ENCODE peak calls at places on chromosome 12, in four cellular contexts. One of them, this sample, is unnamed.

GRCh38 chr12:108804361-108804949 is 52.9 kb downstream of the SSH1 start:
- DNase-seq in psoas muscle: peak
- DNase-seq in cardiac muscle cell: peak
- DNase-seq in left lung: no peak
- DNase-seq in this sample: no peak

GRCh38 chr12:3278681-3279414 is 201.7 kb downstream of the TSPAN9 start:
- DNase-seq in psoas muscle: no peak
- DNase-seq in cardiac muscle cell: no peak
- DNase-seq in left lung: no peak
- DNase-seq in this sample: no peak

GRCh38 chr12:63918788-63919300 is 74.3 kb downstream of the SRGAP1 start:
- DNase-seq in psoas muscle: no peak
- DNase-seq in cardiac muscle cell: no peak
- DNase-seq in left lung: no peak
- DNase-seq in this sample: no peak

GRCh38 chr12:105025890-105026289 is 39.8 kb downstream of the NOPCHAP1 start:
- DNase-seq in psoas muscle: no peak
- DNase-seq in cardiac muscle cell: no peak
- DNase-seq in left lung: no peak
- DNase-seq in this sample: no peak

GRCh38 chr12:68746572-68747180 is 700 bp downstream of the SLC35E3 start:
- DNase-seq in psoas muscle: peak
- DNase-seq in cardiac muscle cell: peak
- DNase-seq in left lung: peak
- DNase-seq in this sample: peak

GRCh38 chr12:14841761-14842160 is 1.6 kb downstream of the ART4 start:
- DNase-seq in psoas muscle: peak
- DNase-seq in cardiac muscle cell: peak
- DNase-seq in left lung: no peak
- DNase-seq in this sample: no peak

GRCh38 chr12:132235116-132235820 is 91.0 kb downstream of the NOC4L start:
- DNase-seq in psoas muscle: no peak
- DNase-seq in cardiac muscle cell: no peak
- DNase-seq in left lung: peak
- DNase-seq in this sample: no peak

GRCh38 chr12:124888203-124888602 is 24.5 kb upstream of the SCARB1 start:
- DNase-seq in psoas muscle: no peak
- DNase-seq in cardiac muscle cell: no peak
- DNase-seq in left lung: no peak
- DNase-seq in this sample: no peak

GRCh38 chr12:68899251-68899771 is 33.7 kb downstream of the CPM start:
- DNase-seq in psoas muscle: no peak
- DNase-seq in cardiac muscle cell: no peak
- DNase-seq in left lung: no peak
- DNase-seq in this sample: no peak

GRCh38 chr12:7444076-7444475 is at the start of gene CD163L1:
- DNase-seq in psoas muscle: no peak
- DNase-seq in cardiac muscle cell: no peak
- DNase-seq in left lung: no peak
- DNase-seq in this sample: no peak

GRCh38 chr12:46675736-46676135 is 150.1 kb downstream of the SLC38A4 start:
- DNase-seq in psoas muscle: no peak
- DNase-seq in cardiac muscle cell: peak
- DNase-seq in left lung: no peak
- DNase-seq in this sample: no peak
- H3K27ac ChIP-seq in psoas muscle: no peak
- H3K27ac ChIP-seq in cardiac muscle cell: no peak
- H3K27ac ChIP-seq in left lung: no peak
- H3K27ac ChIP-seq in this sample: no peak

GRCh38 chr12:81615031-81615430 is 144.1 kb downstream of the PPFIA2 start:
- DNase-seq in psoas muscle: no peak
- DNase-seq in cardiac muscle cell: no peak
- DNase-seq in left lung: no peak
- DNase-seq in this sample: no peak

GRCh38 chr12:81610955-81611889 is 147.9 kb downstream of the PPFIA2 start:
- DNase-seq in psoas muscle: no peak
- DNase-seq in cardiac muscle cell: peak
- DNase-seq in left lung: peak
- DNase-seq in this sample: no peak
- TF ChIP-seq CTCF in psoas muscle: peak
- TF ChIP-seq CTCF in cardiac muscle cell: peak
- TF ChIP-seq CTCF in left lung: no peak
- TF ChIP-seq CTCF in this sample: no peak

DNA sequence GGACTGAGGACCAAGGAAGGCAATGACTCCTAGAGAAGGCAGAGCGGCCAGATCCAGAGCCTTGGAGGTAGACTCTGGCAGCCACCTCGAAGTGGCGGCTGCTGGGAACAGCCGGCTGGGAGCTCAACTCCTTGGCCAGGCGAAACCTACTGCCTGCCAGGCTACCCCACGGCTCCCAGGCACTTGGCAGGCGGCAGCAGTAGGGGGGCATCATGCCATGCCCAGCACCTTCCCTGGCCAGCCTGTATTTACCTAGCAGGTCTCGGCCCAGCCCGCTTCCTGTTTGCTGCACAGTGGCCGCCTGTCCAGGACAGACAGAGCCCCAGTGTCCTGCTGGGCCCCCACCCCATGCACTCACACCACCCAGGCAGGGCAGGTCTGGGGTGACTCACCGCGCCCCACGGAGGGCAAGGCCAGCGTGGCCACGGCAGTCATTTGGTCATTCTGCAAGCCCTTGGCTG is 10.2 kb downstream of the TRPV4 start:
- DNase-seq in psoas muscle: no peak
- DNase-seq in cardiac muscle cell: no peak
- DNase-seq in left lung: peak
- DNase-seq in this sample: no peak
- H3K4me3 ChIP-seq in psoas muscle: no peak
- H3K4me3 ChIP-seq in cardiac muscle cell: no peak
- H3K4me3 ChIP-seq in left lung: no peak
- H3K4me3 ChIP-seq in this sample: no peak

GRCh38 chr12:111362687-111363475 is 6.0 kb downstream of the PHETA1 start:
- DNase-seq in psoas muscle: no peak
- DNase-seq in cardiac muscle cell: no peak
- DNase-seq in left lung: peak
- DNase-seq in this sample: no peak
- H3K27ac ChIP-seq in psoas muscle: no peak
- H3K27ac ChIP-seq in cardiac muscle cell: peak
- H3K27ac ChIP-seq in left lung: no peak
- H3K27ac ChIP-seq in this sample: no peak

GRCh38 chr12:118850244-118850825 is 131.0 kb upstream of the SRRM4 start:
- DNase-seq in psoas muscle: no peak
- DNase-seq in cardiac muscle cell: no peak
- DNase-seq in left lung: peak
- DNase-seq in this sample: no peak

GRCh38 chr12:118855858-118856257 is 125.5 kb upstream of the SRRM4 start:
- DNase-seq in psoas muscle: no peak
- DNase-seq in cardiac muscle cell: no peak
- DNase-seq in left lung: no peak
- DNase-seq in this sample: no peak

GRCh38 chr12:118853634-118854033 is 127.7 kb upstream of the SRRM4 start:
- DNase-seq in psoas muscle: no peak
- DNase-seq in cardiac muscle cell: peak
- DNase-seq in left lung: no peak
- DNase-seq in this sample: peak
- TF ChIP-seq CTCF in psoas muscle: no peak
- TF ChIP-seq CTCF in cardiac muscle cell: no peak
- TF ChIP-seq CTCF in left lung: no peak
- TF ChIP-seq CTCF in this sample: peak

GRCh38 chr12:130765186-130765659 is 49.1 kb upstream of the RIMBP2 start:
- DNase-seq in psoas muscle: no peak
- DNase-seq in cardiac muscle cell: peak
- DNase-seq in left lung: no peak
- DNase-seq in this sample: no peak

GRCh38 chr12:130764475-130765185 is 48.5 kb upstream of the RIMBP2 start:
- DNase-seq in psoas muscle: no peak
- DNase-seq in cardiac muscle cell: peak
- DNase-seq in left lung: no peak
- DNase-seq in this sample: no peak

GRCh38 chr12:130764073-130764472 is 48.0 kb upstream of the RIMBP2 start:
- DNase-seq in psoas muscle: no peak
- DNase-seq in cardiac muscle cell: peak
- DNase-seq in left lung: no peak
- DNase-seq in this sample: no peak

GRCh38 chr12:130762319-130762675 is 46.2 kb upstream of the RIMBP2 start:
- DNase-seq in psoas muscle: no peak
- DNase-seq in cardiac muscle cell: no peak
- DNase-seq in left lung: no peak
- DNase-seq in this sample: no peak

GRCh38 chr12:130761537-130762318 is 45.6 kb upstream of the RIMBP2 start:
- DNase-seq in psoas muscle: no peak
- DNase-seq in cardiac muscle cell: peak
- DNase-seq in left lung: no peak
- DNase-seq in this sample: peak
- H3K4me3 ChIP-seq in psoas muscle: no peak
- H3K4me3 ChIP-seq in cardiac muscle cell: no peak
- H3K4me3 ChIP-seq in left lung: no peak
- H3K4me3 ChIP-seq in this sample: no peak